ENCODE peak calls at places on chromosomes 11 and 22, in six cellular contexts. L is A673, U is left ventricle myocardium inferior, Y is gastrocnemius medialis, S is spleen, Q is colonic mucosa. D is an unnamed sample. For H3K27me3, the result is how much of the 10 kb centered on the place peaks cover.

GRCh38 chr22:47030143-47030641 is 267.7 kb downstream of the TBC1D22A start:
- DNase-seq in Y (no peak), L (no peak), Q (no peak), U (no peak), S (no peak), D (no peak)

GRCh38 chr11:57885298-57886035 is 123.9 kb downstream of the CTNND1 start:
- DNase-seq in L (peak), Q (no peak), U (no peak), Y (no peak), S (no peak), D (peak)

GRCh38 chr11:15886866-15887265 is 469.5 kb downstream of the SOX6 start:
- DNase-seq in Y (no peak), L (no peak), U (no peak), Q (no peak), S (no peak), D (no peak)

GRCh38 chr11:125874556-125875124 is 12.8 kb upstream of the HYLS1 start:
- DNase-seq in L (peak), S (no peak), U (peak), Y (no peak), Q (peak), D (peak)

GRCh38 chr11:6129634-6130033 is 22.1 kb downstream of the OR56B4 start:
- DNase-seq in Y (no peak), Q (no peak), U (no peak), S (no peak), L (no peak), D (no peak)

GRCh38 chr11:23585700-23586099 is 725.4 kb upstream of the CCDC179 start:
- DNase-seq in U (no peak), L (no peak), S (no peak), Q (no peak), Y (no peak), D (no peak)

GRCh38 chr11:6397636-6398035 is 7.4 kb downstream of the SMPD1 start:
- DNase-seq in Y (no peak), U (no peak), Q (no peak), L (no peak), S (no peak), D (peak)

GRCh38 chr11:34425863-34426262 is 12.9 kb upstream of the CAT start:
- DNase-seq in S (no peak), U (no peak), Y (no peak), Q (no peak), L (peak), D (no peak)

GRCh38 chr11:107370390-107370789 is 87.2 kb downstream of the CWF19L2 start:
- DNase-seq in S (no peak), L (peak), Q (no peak), U (no peak), Y (no peak), D (no peak)

GRCh38 chr22:23826510-23827350 is 12.1 kb downstream of the DERL3 start:
- DNase-seq in U (no peak), L (no peak), Y (no peak), S (peak), Q (no peak), D (no peak)

GRCh38 chr11:4074266-4074665 is 20.3 kb upstream of the RRM1 start:
- DNase-seq in U (no peak), Y (peak), Q (no peak), S (no peak), L (no peak), D (no peak)

GRCh38 chr11:66639066-66639813 is 737 bp downstream of the RBM4 start:
- DNase-seq in Q (no peak), S (no peak), U (no peak), Y (no peak), L (peak), D (no peak)

GRCh38 chr22:44702479-44703219 is 645 bp downstream of the PRR5 start:
- DNase-seq in S (peak), Y (no peak), L (peak), Q (peak), U (no peak), D (peak)

GRCh38 chr11:19753451-19754041 is 40.9 kb downstream of the NAV2 start:
- DNase-seq in Y (no peak), U (no peak), S (no peak), L (no peak), Q (peak), D (no peak)

GRCh38 chr11:77324508-77324907 is 23.0 kb upstream of the GDPD4 start:
- DNase-seq in Q (no peak), U (no peak), S (no peak), L (no peak), Y (no peak), D (no peak)

GRCh38 chr11:83573097-83573496 is 286.9 kb upstream of the CCDC90B start:
- DNase-seq in Y (no peak), Q (no peak), U (no peak), S (no peak), L (no peak), D (no peak)

DNA sequence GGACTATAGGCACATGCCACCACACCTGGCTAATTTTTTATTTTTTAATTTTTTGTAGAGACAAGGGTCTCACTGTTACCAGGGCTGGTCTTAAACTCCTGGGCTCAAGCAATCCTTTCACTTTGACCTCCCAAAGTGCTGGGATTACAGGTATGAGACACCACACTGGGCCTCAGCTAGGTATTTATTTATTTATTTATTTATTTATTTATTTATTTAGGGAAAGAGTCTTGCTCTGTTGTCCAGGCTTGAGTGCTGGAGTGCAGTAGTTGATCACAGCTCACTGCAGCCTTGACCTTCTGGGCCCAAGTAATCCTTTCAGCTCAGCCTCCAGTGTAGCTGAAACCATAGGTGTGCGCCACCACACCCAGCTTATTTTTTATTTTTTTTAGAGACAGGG is 43.2 kb downstream of the HORMAD2 start:
- DNase-seq in Y (no peak), U (no peak), L (no peak), S (no peak), Q (no peak), D (no peak)
- H3K4me3 ChIP-seq in Y (no peak), U (no peak), L (no peak), S (no peak), Q (no peak), D (no peak)

GRCh38 chr11:1777737-1778136 is 14.0 kb upstream of the CTSD start:
- DNase-seq in L (no peak), S (no peak), Q (no peak), U (no peak), Y (no peak), D (peak)

GRCh38 chr11:1780700-1781592 is 17.2 kb upstream of the CTSD start:
- DNase-seq in U (no peak), Y (no peak), S (peak), L (no peak), Q (no peak), D (peak)

GRCh38 chr11:1778141-1778911 is 14.6 kb upstream of the CTSD start:
- DNase-seq in Q (no peak), Y (no peak), L (no peak), U (no peak), S (no peak), D (peak)

GRCh38 chr11:1779806-1780699 is 16.3 kb upstream of the CTSD start:
- DNase-seq in Y (no peak), L (no peak), U (no peak), S (peak), Q (no peak), D (peak)

GRCh38 chr11:1779034-1779805 is 15.5 kb upstream of the CTSD start:
- DNase-seq in Y (no peak), Q (no peak), U (no peak), L (no peak), S (peak), D (peak)
- H3K27me3 ChIP-seq in Y (under half), Q (under half), U (under half), L (under half), S (under half), D (under half)

DNA sequence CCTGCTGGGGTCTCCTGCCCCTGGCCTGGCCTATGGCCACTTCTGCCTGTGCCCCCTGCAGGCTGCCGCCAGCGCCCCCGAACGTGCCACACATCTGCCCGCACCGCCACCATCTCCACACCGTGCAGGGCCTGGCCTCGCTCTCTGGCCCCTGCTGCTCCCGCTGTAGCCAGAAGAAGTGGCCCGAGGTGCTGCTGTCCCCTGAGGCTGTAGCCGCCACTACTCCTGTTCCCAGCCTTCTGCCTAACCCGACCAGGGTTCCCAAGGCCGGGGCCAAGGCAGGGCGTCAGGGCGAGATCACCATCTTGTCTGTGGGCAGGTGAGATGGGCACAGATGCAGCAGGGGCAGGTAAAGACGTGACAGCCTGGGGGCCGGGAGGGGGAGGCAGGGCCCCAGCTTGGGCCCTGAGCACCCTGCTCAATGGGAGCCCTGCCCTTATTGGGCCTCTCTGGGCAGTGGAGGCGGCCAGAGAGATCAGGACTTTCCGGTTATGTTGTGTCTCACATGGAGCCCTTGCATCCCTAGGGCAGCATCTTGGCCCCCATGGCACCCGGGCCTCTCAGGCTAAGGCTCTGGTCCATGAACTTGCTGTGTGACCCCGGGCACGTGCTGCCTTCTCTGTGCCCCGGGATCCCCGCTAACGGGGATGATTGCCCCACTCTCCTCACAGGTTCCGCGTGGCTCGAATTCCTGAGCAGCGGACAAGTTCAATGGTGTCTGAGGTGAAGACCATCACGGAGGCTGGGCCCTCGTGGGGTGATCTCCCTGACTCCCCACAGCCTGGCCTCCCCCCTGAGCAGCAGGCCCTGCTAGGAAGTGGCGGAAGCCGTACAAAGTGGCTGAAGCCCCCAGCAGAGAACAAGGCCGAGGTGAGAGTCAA is 18.5 kb downstream of the RELT start:
- DNase-seq in Q (no peak), Y (no peak), S (peak), U (no peak), L (no peak), D (peak)
- H3K4me3 ChIP-seq in Q (no peak), Y (no peak), S (no peak), U (no peak), L (no peak), D (no peak)

DNA sequence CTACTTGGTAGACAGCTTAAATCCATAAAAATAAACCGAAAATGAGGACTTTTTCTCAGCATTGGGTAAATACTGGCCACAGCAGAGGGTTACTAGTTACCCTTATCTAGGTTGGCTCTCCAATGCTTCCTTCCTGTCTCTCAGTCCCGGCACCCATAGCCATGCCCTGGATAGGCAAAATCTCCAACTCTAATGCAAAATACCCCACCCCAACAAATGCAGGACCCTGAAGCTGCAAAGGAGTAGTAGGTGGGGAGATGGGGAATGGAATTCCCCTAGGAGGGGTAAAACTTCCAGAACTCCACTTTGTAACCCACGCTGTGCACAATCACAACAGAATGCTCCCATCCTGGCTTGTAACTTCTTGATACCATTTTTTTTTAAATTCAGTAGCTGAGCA is 2.9 kb downstream of the PAX6 start:
- DNase-seq in Y (no peak), L (no peak), S (no peak), U (no peak), Q (no peak), D (peak)
- H3K27me3 ChIP-seq in Y (half or more), L (half or more), S (half or more), U (half or more), Q (half or more), D (half or more)